ENCODE peak calls at places on chromosomes 3 and 15, in seven cellular contexts. One of them, this sample, is unnamed.
A peak's percentile ranks its signal among the peaks of the same experiment; 100 is the strongest.

GRCh38 chr15:76809704-76810103 is 95.4 kb downstream of the SCAPER start:
- DNase-seq in mesenchymal stem cell: no peak
- DNase-seq in effector CD4-positive, alpha-beta T cell: no peak
- DNase-seq in foreskin fibroblast: no peak
- DNase-seq in activated CD8-positive, alpha-beta memory T cell treated with anti-CD3 and anti-CD28 coated beads for 4 hours: no peak
- DNase-seq in ELR: no peak
- DNase-seq in adrenal gland: no peak
- DNase-seq in this sample: no peak

GRCh38 chr15:101369676-101370075 is 74.6 kb upstream of the SNRPA1 start:
- DNase-seq in adrenal gland: no peak
- DNase-seq in foreskin fibroblast: no peak
- DNase-seq in mesenchymal stem cell: no peak
- DNase-seq in effector CD4-positive, alpha-beta T cell: no peak
- DNase-seq in activated CD8-positive, alpha-beta memory T cell treated with anti-CD3 and anti-CD28 coated beads for 4 hours: no peak
- DNase-seq in ELR: no peak
- DNase-seq in this sample: no peak

GRCh38 chr3:194023501-194024280 is 112.3 kb upstream of the HES1 start:
- DNase-seq in mesenchymal stem cell: no peak
- DNase-seq in foreskin fibroblast: no peak
- DNase-seq in activated CD8-positive, alpha-beta memory T cell treated with anti-CD3 and anti-CD28 coated beads for 4 hours: no peak
- DNase-seq in ELR: no peak
- DNase-seq in effector CD4-positive, alpha-beta T cell: no peak
- DNase-seq in adrenal gland: no peak
- DNase-seq in this sample: no peak

GRCh38 chr3:134600685-134601502 is 49.9 kb downstream of the KY start:
- DNase-seq in activated CD8-positive, alpha-beta memory T cell treated with anti-CD3 and anti-CD28 coated beads for 4 hours: peak; percentile 12
- DNase-seq in effector CD4-positive, alpha-beta T cell: no peak
- DNase-seq in foreskin fibroblast: peak; percentile 60
- DNase-seq in ELR: peak; percentile 73
- DNase-seq in adrenal gland: peak; percentile 68
- DNase-seq in mesenchymal stem cell: peak; percentile 64
- DNase-seq in this sample: peak; percentile 63

GRCh38 chr15:46088486-46089437 is 453.9 kb downstream of the SQOR start:
- DNase-seq in mesenchymal stem cell: peak; percentile 1
- DNase-seq in adrenal gland: no peak
- DNase-seq in activated CD8-positive, alpha-beta memory T cell treated with anti-CD3 and anti-CD28 coated beads for 4 hours: no peak
- DNase-seq in ELR: no peak
- DNase-seq in foreskin fibroblast: peak; percentile 58
- DNase-seq in effector CD4-positive, alpha-beta T cell: no peak
- DNase-seq in this sample: no peak

GRCh38 chr15:75232826-75233503 is 25.2 kb upstream of the GOLGA6C start:
- DNase-seq in activated CD8-positive, alpha-beta memory T cell treated with anti-CD3 and anti-CD28 coated beads for 4 hours: no peak
- DNase-seq in adrenal gland: no peak
- DNase-seq in ELR: no peak
- DNase-seq in effector CD4-positive, alpha-beta T cell: no peak
- DNase-seq in mesenchymal stem cell: no peak
- DNase-seq in foreskin fibroblast: no peak
- DNase-seq in this sample: no peak

GRCh38 chr15:100919481-100920405 is 586 bp downstream of the LRRK1 start:
- DNase-seq in mesenchymal stem cell: peak; percentile 36
- DNase-seq in foreskin fibroblast: peak; percentile 23
- DNase-seq in effector CD4-positive, alpha-beta T cell: no peak
- DNase-seq in adrenal gland: no peak
- DNase-seq in ELR: peak; percentile 60
- DNase-seq in activated CD8-positive, alpha-beta memory T cell treated with anti-CD3 and anti-CD28 coated beads for 4 hours: no peak
- DNase-seq in this sample: no peak

GRCh38 chr15:38128389-38128788 is 124.2 kb upstream of the SPRED1 start:
- DNase-seq in activated CD8-positive, alpha-beta memory T cell treated with anti-CD3 and anti-CD28 coated beads for 4 hours: no peak
- DNase-seq in ELR: peak; percentile 60
- DNase-seq in mesenchymal stem cell: peak; percentile 46
- DNase-seq in adrenal gland: no peak
- DNase-seq in effector CD4-positive, alpha-beta T cell: no peak
- DNase-seq in foreskin fibroblast: peak; percentile 29
- DNase-seq in this sample: no peak

GRCh38 chr15:25170781-25171110 is 216.0 kb downstream of the SNRPN start:
- DNase-seq in effector CD4-positive, alpha-beta T cell: no peak
- DNase-seq in ELR: no peak
- DNase-seq in activated CD8-positive, alpha-beta memory T cell treated with anti-CD3 and anti-CD28 coated beads for 4 hours: no peak
- DNase-seq in foreskin fibroblast: no peak
- DNase-seq in adrenal gland: no peak
- DNase-seq in mesenchymal stem cell: no peak
- DNase-seq in this sample: no peak

GRCh38 chr15:98776607-98777281 is 128.4 kb downstream of the IGF1R start:
- DNase-seq in effector CD4-positive, alpha-beta T cell: no peak
- DNase-seq in foreskin fibroblast: peak; percentile 26
- DNase-seq in adrenal gland: peak; percentile 70
- DNase-seq in activated CD8-positive, alpha-beta memory T cell treated with anti-CD3 and anti-CD28 coated beads for 4 hours: no peak
- DNase-seq in ELR: no peak
- DNase-seq in mesenchymal stem cell: no peak
- DNase-seq in this sample: peak; percentile 37

GRCh38 chr15:42402806-42403205 is 43.5 kb downstream of the CAPN3 start:
- DNase-seq in adrenal gland: no peak
- DNase-seq in mesenchymal stem cell: no peak
- DNase-seq in ELR: no peak
- DNase-seq in effector CD4-positive, alpha-beta T cell: no peak
- DNase-seq in activated CD8-positive, alpha-beta memory T cell treated with anti-CD3 and anti-CD28 coated beads for 4 hours: no peak
- DNase-seq in foreskin fibroblast: no peak
- DNase-seq in this sample: no peak

GRCh38 chr3:1191061-1191460 is 98.2 kb downstream of the CNTN6 start:
- DNase-seq in activated CD8-positive, alpha-beta memory T cell treated with anti-CD3 and anti-CD28 coated beads for 4 hours: no peak
- DNase-seq in mesenchymal stem cell: peak; percentile 14
- DNase-seq in ELR: no peak
- DNase-seq in foreskin fibroblast: no peak
- DNase-seq in adrenal gland: no peak
- DNase-seq in effector CD4-positive, alpha-beta T cell: no peak
- DNase-seq in this sample: no peak

GRCh38 chr3:80733522-80734176 is 965.9 kb upstream of the ROBO1 start:
- DNase-seq in ELR: peak; percentile 30
- DNase-seq in foreskin fibroblast: peak; percentile 29
- DNase-seq in adrenal gland: peak; percentile 36
- DNase-seq in effector CD4-positive, alpha-beta T cell: no peak
- DNase-seq in activated CD8-positive, alpha-beta memory T cell treated with anti-CD3 and anti-CD28 coated beads for 4 hours: no peak
- DNase-seq in mesenchymal stem cell: peak; percentile 41
- DNase-seq in this sample: peak; percentile 27

GRCh38 chr15:32643907-32644445 is 2.5 kb downstream of the SCG5 start:
- DNase-seq in effector CD4-positive, alpha-beta T cell: no peak
- DNase-seq in foreskin fibroblast: peak; percentile 54
- DNase-seq in adrenal gland: no peak
- DNase-seq in activated CD8-positive, alpha-beta memory T cell treated with anti-CD3 and anti-CD28 coated beads for 4 hours: no peak
- DNase-seq in ELR: peak; percentile 60
- DNase-seq in mesenchymal stem cell: peak; percentile 29
- DNase-seq in this sample: no peak

GRCh38 chr3:183252973-183253363 is at the start of gene B3GNT5:
- DNase-seq in adrenal gland: peak; percentile 22
- DNase-seq in ELR: peak; percentile 42
- DNase-seq in effector CD4-positive, alpha-beta T cell: no peak
- DNase-seq in activated CD8-positive, alpha-beta memory T cell treated with anti-CD3 and anti-CD28 coated beads for 4 hours: no peak
- DNase-seq in mesenchymal stem cell: no peak
- DNase-seq in foreskin fibroblast: no peak
- DNase-seq in this sample: peak; percentile 35

GRCh38 chr3:52845691-52846426 is 11.0 kb upstream of the MUSTN1 start:
- DNase-seq in ELR: no peak
- DNase-seq in adrenal gland: no peak
- DNase-seq in effector CD4-positive, alpha-beta T cell: no peak
- DNase-seq in mesenchymal stem cell: no peak
- DNase-seq in foreskin fibroblast: no peak
- DNase-seq in activated CD8-positive, alpha-beta memory T cell treated with anti-CD3 and anti-CD28 coated beads for 4 hours: no peak
- DNase-seq in this sample: no peak

GRCh38 chr15:74226761-74227540 is 9.2 kb upstream of the CCDC33 start:
- DNase-seq in effector CD4-positive, alpha-beta T cell: no peak
- DNase-seq in foreskin fibroblast: no peak
- DNase-seq in ELR: no peak
- DNase-seq in mesenchymal stem cell: no peak
- DNase-seq in activated CD8-positive, alpha-beta memory T cell treated with anti-CD3 and anti-CD28 coated beads for 4 hours: no peak
- DNase-seq in adrenal gland: no peak
- DNase-seq in this sample: no peak

GRCh38 chr3:47266709-47267489 is 15.7 kb downstream of the KIF9 start:
- DNase-seq in adrenal gland: peak; percentile 79
- DNase-seq in activated CD8-positive, alpha-beta memory T cell treated with anti-CD3 and anti-CD28 coated beads for 4 hours: no peak
- DNase-seq in mesenchymal stem cell: peak; percentile 95
- DNase-seq in foreskin fibroblast: peak; percentile 92
- DNase-seq in effector CD4-positive, alpha-beta T cell: peak; percentile 19
- DNase-seq in ELR: peak; percentile 89
- DNase-seq in this sample: no peak

GRCh38 chr3:15467227-15468181 is 40.1 kb downstream of the EAF1 start:
- DNase-seq in mesenchymal stem cell: no peak
- DNase-seq in foreskin fibroblast: no peak
- DNase-seq in adrenal gland: no peak
- DNase-seq in activated CD8-positive, alpha-beta memory T cell treated with anti-CD3 and anti-CD28 coated beads for 4 hours: no peak
- DNase-seq in effector CD4-positive, alpha-beta T cell: no peak
- DNase-seq in ELR: no peak
- DNase-seq in this sample: no peak

This sample was measured in progenitor cell of endocrine pancreas.